ENCODE peak calls at places on chromosomes 4 and X, in eight cellular contexts. One of them, this sample, is unnamed.

GRCh38 chr4:128357286-128357685 is 69.7 kb upstream of the PGRMC2 start:
- DNase-seq in HCT116: no peak
- DNase-seq in HT1080: no peak
- DNase-seq in substantia nigra: no peak
- DNase-seq in cardiac muscle cell: no peak
- DNase-seq in left cardiac atrium: no peak
- DNase-seq in naive thymus-derived CD4-positive, alpha-beta T cell: no peak
- DNase-seq in mesothelial cell of epicardium: no peak
- DNase-seq in this sample: no peak

GRCh38 chr4:6122496-6122895 is 77.9 kb downstream of the JAKMIP1 start:
- DNase-seq in HCT116: no peak
- DNase-seq in HT1080: no peak
- DNase-seq in substantia nigra: no peak
- DNase-seq in cardiac muscle cell: no peak
- DNase-seq in left cardiac atrium: no peak
- DNase-seq in naive thymus-derived CD4-positive, alpha-beta T cell: no peak
- DNase-seq in mesothelial cell of epicardium: no peak
- DNase-seq in this sample: no peak

GRCh38 chr4:154332681-154333421 is 158.7 kb downstream of the DCHS2 start:
- DNase-seq in HCT116: no peak
- DNase-seq in HT1080: no peak
- DNase-seq in substantia nigra: peak; percentile 51
- DNase-seq in cardiac muscle cell: peak; percentile 26
- DNase-seq in left cardiac atrium: peak; percentile 37
- DNase-seq in naive thymus-derived CD4-positive, alpha-beta T cell: peak; percentile 63
- DNase-seq in mesothelial cell of epicardium: no peak
- DNase-seq in this sample: peak; percentile 75

GRCh38 chr4:150297861-150298474 is 219.7 kb downstream of the DCLK2 start:
- DNase-seq in HCT116: peak; percentile 45
- DNase-seq in HT1080: peak; percentile 42
- DNase-seq in substantia nigra: no peak
- DNase-seq in cardiac muscle cell: peak; percentile 80
- DNase-seq in left cardiac atrium: peak; percentile 37
- DNase-seq in naive thymus-derived CD4-positive, alpha-beta T cell: peak; percentile 3
- DNase-seq in mesothelial cell of epicardium: no peak
- DNase-seq in this sample: no peak

GRCh38 chrX:10173331-10173900 is 16.6 kb downstream of the CLCN4 start:
- DNase-seq in HCT116: no peak
- DNase-seq in HT1080: peak; percentile 63
- DNase-seq in substantia nigra: peak; percentile 19
- DNase-seq in cardiac muscle cell: peak; percentile 93
- DNase-seq in left cardiac atrium: peak; percentile 67
- DNase-seq in naive thymus-derived CD4-positive, alpha-beta T cell: no peak
- DNase-seq in mesothelial cell of epicardium: peak; percentile 46
- DNase-seq in this sample: peak; percentile 29

GRCh38 chr4:182103614-182104319 is 139.4 kb upstream of the TENM3 start:
- DNase-seq in HCT116: no peak
- DNase-seq in HT1080: no peak
- DNase-seq in substantia nigra: no peak
- DNase-seq in cardiac muscle cell: no peak
- DNase-seq in left cardiac atrium: no peak
- DNase-seq in naive thymus-derived CD4-positive, alpha-beta T cell: no peak
- DNase-seq in mesothelial cell of epicardium: no peak
- DNase-seq in this sample: no peak

GRCh38 chr4:3302164-3302785 is 9.5 kb downstream of the RGS12 start:
- DNase-seq in HCT116: no peak
- DNase-seq in HT1080: peak; percentile 27
- DNase-seq in substantia nigra: no peak
- DNase-seq in cardiac muscle cell: no peak
- DNase-seq in left cardiac atrium: peak; percentile 54
- DNase-seq in naive thymus-derived CD4-positive, alpha-beta T cell: peak; percentile 95
- DNase-seq in mesothelial cell of epicardium: no peak
- DNase-seq in this sample: no peak

GRCh38 chrX:8724176-8724757 is 7.7 kb downstream of the ANOS1 start:
- DNase-seq in HCT116: no peak
- DNase-seq in HT1080: no peak
- DNase-seq in substantia nigra: no peak
- DNase-seq in cardiac muscle cell: peak; percentile 47
- DNase-seq in left cardiac atrium: no peak
- DNase-seq in naive thymus-derived CD4-positive, alpha-beta T cell: no peak
- DNase-seq in mesothelial cell of epicardium: no peak
- DNase-seq in this sample: no peak

GRCh38 chr4:53113433-53114215 is 251.5 kb downstream of the RASL11B start:
- DNase-seq in HCT116: no peak
- DNase-seq in HT1080: no peak
- DNase-seq in substantia nigra: no peak
- DNase-seq in cardiac muscle cell: no peak
- DNase-seq in left cardiac atrium: no peak
- DNase-seq in naive thymus-derived CD4-positive, alpha-beta T cell: no peak
- DNase-seq in mesothelial cell of epicardium: no peak
- DNase-seq in this sample: no peak

GRCh38 chr4:140211693-140212092 is 57.7 kb upstream of the MAML3 start:
- DNase-seq in HCT116: no peak
- DNase-seq in HT1080: no peak
- DNase-seq in substantia nigra: no peak
- DNase-seq in cardiac muscle cell: no peak
- DNase-seq in left cardiac atrium: no peak
- DNase-seq in naive thymus-derived CD4-positive, alpha-beta T cell: no peak
- DNase-seq in mesothelial cell of epicardium: no peak
- DNase-seq in this sample: no peak

GRCh38 chrX:154441984-154442707 is 1.8 kb upstream of the FAM50A start:
- DNase-seq in HCT116: no peak
- DNase-seq in HT1080: no peak
- DNase-seq in substantia nigra: no peak
- DNase-seq in cardiac muscle cell: no peak
- DNase-seq in left cardiac atrium: no peak
- DNase-seq in naive thymus-derived CD4-positive, alpha-beta T cell: no peak
- DNase-seq in mesothelial cell of epicardium: no peak
- DNase-seq in this sample: no peak

GRCh38 chr4:117577686-117578085 is 456.6 kb upstream of the NDST3 start:
- DNase-seq in HCT116: no peak
- DNase-seq in HT1080: no peak
- DNase-seq in substantia nigra: no peak
- DNase-seq in cardiac muscle cell: no peak
- DNase-seq in left cardiac atrium: no peak
- DNase-seq in naive thymus-derived CD4-positive, alpha-beta T cell: no peak
- DNase-seq in mesothelial cell of epicardium: no peak
- DNase-seq in this sample: no peak

GRCh38 chr4:188704288-188704687 is 565.0 kb downstream of the TRIML1 start:
- DNase-seq in HCT116: no peak
- DNase-seq in HT1080: no peak
- DNase-seq in substantia nigra: no peak
- DNase-seq in cardiac muscle cell: no peak
- DNase-seq in left cardiac atrium: no peak
- DNase-seq in naive thymus-derived CD4-positive, alpha-beta T cell: no peak
- DNase-seq in mesothelial cell of epicardium: no peak
- DNase-seq in this sample: no peak

GRCh38 chrX:129984196-129984962 is 1.9 kb downstream of the BCORL1 start:
- DNase-seq in HCT116: no peak
- DNase-seq in HT1080: no peak
- DNase-seq in substantia nigra: no peak
- DNase-seq in cardiac muscle cell: peak; percentile 21
- DNase-seq in left cardiac atrium: peak; percentile 51
- DNase-seq in naive thymus-derived CD4-positive, alpha-beta T cell: peak; percentile 14
- DNase-seq in mesothelial cell of epicardium: peak; percentile 25
- DNase-seq in this sample: no peak

GRCh38 chrX:148629435-148629834 is 129.0 kb downstream of the AFF2 start:
- DNase-seq in HCT116: no peak
- DNase-seq in HT1080: no peak
- DNase-seq in substantia nigra: peak; percentile 0
- DNase-seq in cardiac muscle cell: no peak
- DNase-seq in left cardiac atrium: no peak
- DNase-seq in naive thymus-derived CD4-positive, alpha-beta T cell: no peak
- DNase-seq in mesothelial cell of epicardium: no peak
- DNase-seq in this sample: no peak

GRCh38 chrX:1026263-1027015 is 186.0 kb downstream of the CRLF2 start:
- DNase-seq in HCT116: no peak
- DNase-seq in HT1080: no peak
- DNase-seq in substantia nigra: no peak
- DNase-seq in cardiac muscle cell: no peak
- DNase-seq in left cardiac atrium: no peak
- DNase-seq in naive thymus-derived CD4-positive, alpha-beta T cell: peak; percentile 44
- DNase-seq in mesothelial cell of epicardium: no peak
- DNase-seq in this sample: no peak

GRCh38 chr4:183139058-183139740 is 40.1 kb downstream of the WWC2 start:
- DNase-seq in HCT116: no peak
- DNase-seq in HT1080: no peak
- DNase-seq in substantia nigra: no peak
- DNase-seq in cardiac muscle cell: no peak
- DNase-seq in left cardiac atrium: no peak
- DNase-seq in naive thymus-derived CD4-positive, alpha-beta T cell: no peak
- DNase-seq in mesothelial cell of epicardium: no peak
- DNase-seq in this sample: no peak

GRCh38 chr4:72828864-72829263 is 240.7 kb downstream of the COX18 start:
- DNase-seq in HCT116: no peak
- DNase-seq in HT1080: no peak
- DNase-seq in substantia nigra: no peak
- DNase-seq in cardiac muscle cell: no peak
- DNase-seq in left cardiac atrium: no peak
- DNase-seq in naive thymus-derived CD4-positive, alpha-beta T cell: no peak
- DNase-seq in mesothelial cell of epicardium: no peak
- DNase-seq in this sample: no peak

GRCh38 chr4:75490155-75490554 is 24.0 kb downstream of the RCHY1 start:
- DNase-seq in HCT116: no peak
- DNase-seq in HT1080: peak; percentile 4
- DNase-seq in substantia nigra: no peak
- DNase-seq in cardiac muscle cell: peak; percentile 58
- DNase-seq in left cardiac atrium: no peak
- DNase-seq in naive thymus-derived CD4-positive, alpha-beta T cell: no peak
- DNase-seq in mesothelial cell of epicardium: no peak
- DNase-seq in this sample: no peak

GRCh38 chr4:61389640-61390039 is 189.5 kb downstream of the ADGRL3 start:
- DNase-seq in HCT116: no peak
- DNase-seq in HT1080: no peak
- DNase-seq in substantia nigra: no peak
- DNase-seq in cardiac muscle cell: no peak
- DNase-seq in left cardiac atrium: no peak
- DNase-seq in naive thymus-derived CD4-positive, alpha-beta T cell: no peak
- DNase-seq in mesothelial cell of epicardium: no peak
- DNase-seq in this sample: no peak

GRCh38 chr4:69781458-69782418 is 21.3 kb upstream of the SULT1B1 start:
- DNase-seq in HCT116: no peak
- DNase-seq in HT1080: no peak
- DNase-seq in substantia nigra: no peak
- DNase-seq in cardiac muscle cell: no peak
- DNase-seq in left cardiac atrium: no peak
- DNase-seq in naive thymus-derived CD4-positive, alpha-beta T cell: no peak
- DNase-seq in mesothelial cell of epicardium: no peak
- DNase-seq in this sample: no peak

GRCh38 chrX:21373637-21374162 is 518 bp upstream of the CNKSR2 start:
- DNase-seq in HCT116: no peak
- DNase-seq in HT1080: no peak
- DNase-seq in substantia nigra: peak; percentile 10
- DNase-seq in cardiac muscle cell: no peak
- DNase-seq in left cardiac atrium: no peak
- DNase-seq in naive thymus-derived CD4-positive, alpha-beta T cell: no peak
- DNase-seq in mesothelial cell of epicardium: no peak
- DNase-seq in this sample: no peak

GRCh38 chr4:152935138-152935537 is 985 bp upstream of the FHDC1 start:
- DNase-seq in HCT116: peak; percentile 16
- DNase-seq in HT1080: no peak
- DNase-seq in substantia nigra: no peak
- DNase-seq in cardiac muscle cell: no peak
- DNase-seq in left cardiac atrium: no peak
- DNase-seq in naive thymus-derived CD4-positive, alpha-beta T cell: no peak
- DNase-seq in mesothelial cell of epicardium: no peak
- DNase-seq in this sample: no peak

GRCh38 chr4:141388483-141388882 is 167.8 kb downstream of the ZNF330 start:
- DNase-seq in HCT116: no peak
- DNase-seq in HT1080: peak; percentile 7
- DNase-seq in substantia nigra: no peak
- DNase-seq in cardiac muscle cell: peak; percentile 61
- DNase-seq in left cardiac atrium: no peak
- DNase-seq in naive thymus-derived CD4-positive, alpha-beta T cell: no peak
- DNase-seq in mesothelial cell of epicardium: no peak
- DNase-seq in this sample: no peak

GRCh38 chrX:134554291-134554690 is 94.3 kb downstream of the HPRT1 start:
- DNase-seq in HCT116: no peak
- DNase-seq in HT1080: no peak
- DNase-seq in substantia nigra: no peak
- DNase-seq in cardiac muscle cell: no peak
- DNase-seq in left cardiac atrium: no peak
- DNase-seq in naive thymus-derived CD4-positive, alpha-beta T cell: no peak
- DNase-seq in mesothelial cell of epicardium: no peak
- DNase-seq in this sample: no peak

GRCh38 chrX:147485207-147485606 is 426.5 kb upstream of the FMR1 start:
- DNase-seq in HCT116: no peak
- DNase-seq in HT1080: no peak
- DNase-seq in substantia nigra: no peak
- DNase-seq in cardiac muscle cell: no peak
- DNase-seq in left cardiac atrium: no peak
- DNase-seq in naive thymus-derived CD4-positive, alpha-beta T cell: no peak
- DNase-seq in mesothelial cell of epicardium: no peak
- DNase-seq in this sample: no peak

GRCh38 chr4:102501176-102501634 is at the start of gene NFKB1:
- DNase-seq in HCT116: no peak
- DNase-seq in HT1080: peak; percentile 64
- DNase-seq in substantia nigra: peak; percentile 69
- DNase-seq in cardiac muscle cell: peak; percentile 88
- DNase-seq in left cardiac atrium: peak; percentile 78
- DNase-seq in naive thymus-derived CD4-positive, alpha-beta T cell: peak; percentile 79
- DNase-seq in mesothelial cell of epicardium: peak; percentile 34
- DNase-seq in this sample: peak; percentile 58

GRCh38 chrX:153981771-153982533 is 9.4 kb downstream of the TMEM187 start:
- DNase-seq in HCT116: no peak
- DNase-seq in HT1080: no peak
- DNase-seq in substantia nigra: no peak
- DNase-seq in cardiac muscle cell: no peak
- DNase-seq in left cardiac atrium: peak; percentile 38
- DNase-seq in naive thymus-derived CD4-positive, alpha-beta T cell: peak; percentile 58
- DNase-seq in mesothelial cell of epicardium: no peak
- DNase-seq in this sample: no peak

GRCh38 chr4:74112399-74113090 is 13.6 kb upstream of the CXCL2 start:
- DNase-seq in HCT116: no peak
- DNase-seq in HT1080: no peak
- DNase-seq in substantia nigra: no peak
- DNase-seq in cardiac muscle cell: peak; percentile 30
- DNase-seq in left cardiac atrium: no peak
- DNase-seq in naive thymus-derived CD4-positive, alpha-beta T cell: no peak
- DNase-seq in mesothelial cell of epicardium: no peak
- DNase-seq in this sample: no peak

GRCh38 chr4:45385306-45385705 is 659.0 kb upstream of the GNPDA2 start:
- DNase-seq in HCT116: no peak
- DNase-seq in HT1080: no peak
- DNase-seq in substantia nigra: no peak
- DNase-seq in cardiac muscle cell: no peak
- DNase-seq in left cardiac atrium: no peak
- DNase-seq in naive thymus-derived CD4-positive, alpha-beta T cell: no peak
- DNase-seq in mesothelial cell of epicardium: no peak
- DNase-seq in this sample: no peak

GRCh38 chr4:13665711-13666660 is 38.5 kb upstream of the BOD1L1 start:
- DNase-seq in HCT116: no peak
- DNase-seq in HT1080: no peak
- DNase-seq in substantia nigra: no peak
- DNase-seq in cardiac muscle cell: no peak
- DNase-seq in left cardiac atrium: no peak
- DNase-seq in naive thymus-derived CD4-positive, alpha-beta T cell: no peak
- DNase-seq in mesothelial cell of epicardium: no peak
- DNase-seq in this sample: no peak

GRCh38 chr4:115664285-115664684 is 550.9 kb upstream of the NDST4 start:
- DNase-seq in HCT116: no peak
- DNase-seq in HT1080: no peak
- DNase-seq in substantia nigra: no peak
- DNase-seq in cardiac muscle cell: no peak
- DNase-seq in left cardiac atrium: no peak
- DNase-seq in naive thymus-derived CD4-positive, alpha-beta T cell: no peak
- DNase-seq in mesothelial cell of epicardium: no peak
- DNase-seq in this sample: no peak

GRCh38 chr4:158769175-158769831 is 477 bp downstream of the FNIP2 start:
- DNase-seq in HCT116: no peak
- DNase-seq in HT1080: peak; percentile 41
- DNase-seq in substantia nigra: peak; percentile 43
- DNase-seq in cardiac muscle cell: no peak
- DNase-seq in left cardiac atrium: peak; percentile 45
- DNase-seq in naive thymus-derived CD4-positive, alpha-beta T cell: peak; percentile 51
- DNase-seq in mesothelial cell of epicardium: peak; percentile 30
- DNase-seq in this sample: peak; percentile 41

GRCh38 chrX:9189286-9189685 is 155.4 kb upstream of the FAM9B start:
- DNase-seq in HCT116: no peak
- DNase-seq in HT1080: no peak
- DNase-seq in substantia nigra: no peak
- DNase-seq in cardiac muscle cell: no peak
- DNase-seq in left cardiac atrium: no peak
- DNase-seq in naive thymus-derived CD4-positive, alpha-beta T cell: no peak
- DNase-seq in mesothelial cell of epicardium: no peak
- DNase-seq in this sample: no peak

This sample was measured in hypothalamus.